ENCODE peak calls at places on chromosome 13, in seven cellular contexts. S is mesendoderm, B is IMR-90, L is H9, M is mesenchymal stem cell, K is neuronal stem cell, H is trophoblast cell. W is an unnamed sample.

GRCh38 chr13:34638897-34639296 is 303.2 kb upstream of the NBEA start:
- DNase-seq in S (no peak), B (no peak), L (no peak), M (no peak), K (no peak), H (no peak), W (no peak)

GRCh38 chr13:36454962-36455361 is 22.7 kb downstream of the CCNA1 start:
- DNase-seq in S (no peak), B (no peak), L (no peak), M (no peak), K (no peak), H (no peak), W (no peak)

GRCh38 chr13:42798118-42798517 is 16.7 kb downstream of the FAM216B start:
- DNase-seq in S (no peak), B (no peak), L (no peak), M (no peak), K (no peak), H (no peak), W (no peak)

GRCh38 chr13:34654682-34655081 is 287.4 kb upstream of the NBEA start:
- DNase-seq in S (no peak), B (no peak), L (no peak), M (no peak), K (no peak), H (no peak), W (no peak)

GRCh38 chr13:20418953-20419352 is 106.7 kb downstream of the CRYL1 start:
- DNase-seq in S (no peak), B (no peak), L (no peak), M (no peak), K (no peak), H (no peak), W (no peak)

GRCh38 chr13:75368167-75368566 is 113.8 kb downstream of the TBC1D4 start:
- DNase-seq in S (no peak), B (peak; percentile 92), L (no peak), M (peak; percentile 46), K (no peak), H (no peak), W (no peak)

GRCh38 chr13:36850790-36851438 is 31.9 kb downstream of the RFXAP start:
- DNase-seq in S (peak; percentile 43), B (no peak), L (peak; percentile 62), M (no peak), K (no peak), H (no peak), W (no peak)

GRCh38 chr13:98537306-98537705 is 39.6 kb downstream of the STK24 start:
- DNase-seq in S (no peak), B (no peak), L (no peak), M (no peak), K (no peak), H (no peak), W (no peak)

GRCh38 chr13:41224113-41225110 is 30.0 kb upstream of the KBTBD7 start:
- DNase-seq in S (no peak), B (peak; percentile 83), L (no peak), M (peak; percentile 57), K (no peak), H (no peak), W (no peak)

GRCh38 chr13:100511422-100511821 is 77.2 kb downstream of the GGACT start:
- DNase-seq in S (no peak), B (no peak), L (no peak), M (no peak), K (no peak), H (no peak), W (no peak)

GRCh38 chr13:114112826-114113322 is 19.5 kb downstream of the RASA3 start:
- DNase-seq in S (peak; percentile 75), B (no peak), L (no peak), M (peak; percentile 70), K (no peak), H (no peak), W (no peak)

GRCh38 chr13:112966776-112967175 is 2.2 kb upstream of the MCF2L start:
- DNase-seq in S (no peak), B (no peak), L (no peak), M (no peak), K (no peak), H (no peak), W (no peak)

GRCh38 chr13:96373597-96373996 is 283.7 kb downstream of the HS6ST3 start:
- DNase-seq in S (no peak), B (no peak), L (no peak), M (no peak), K (no peak), H (no peak), W (no peak)
- H2BK120ac ChIP-seq in S (no peak overlapping the region), B (no peak overlapping the region), L (no peak overlapping the region), M (no peak overlapping the region), K (no peak overlapping the region), H (no peak overlapping the region), W (no peak overlapping the region)

GRCh38 chr13:93080587-93080986 is 146.0 kb upstream of the GPC6 start:
- DNase-seq in S (no peak), B (peak; percentile 10), L (no peak), M (peak; percentile 3), K (no peak), H (no peak), W (no peak)
- H2BK120ac ChIP-seq in S (no peak overlapping the region), B (no peak overlapping the region), L (no peak overlapping the region), M (no peak overlapping the region), K (no peak overlapping the region), H (no peak overlapping the region), W (no peak overlapping the region)

GRCh38 chr13:51698352-51698751 is 105.6 kb downstream of the DHRS12 start:
- DNase-seq in S (no peak), B (no peak), L (no peak), M (no peak), K (no peak), H (no peak), W (no peak)

GRCh38 chr13:51697181-51697580 is 106.8 kb downstream of the DHRS12 start:
- DNase-seq in S (no peak), B (peak; percentile 59), L (no peak), M (peak; percentile 23), K (no peak), H (no peak), W (no peak)

DNA sequence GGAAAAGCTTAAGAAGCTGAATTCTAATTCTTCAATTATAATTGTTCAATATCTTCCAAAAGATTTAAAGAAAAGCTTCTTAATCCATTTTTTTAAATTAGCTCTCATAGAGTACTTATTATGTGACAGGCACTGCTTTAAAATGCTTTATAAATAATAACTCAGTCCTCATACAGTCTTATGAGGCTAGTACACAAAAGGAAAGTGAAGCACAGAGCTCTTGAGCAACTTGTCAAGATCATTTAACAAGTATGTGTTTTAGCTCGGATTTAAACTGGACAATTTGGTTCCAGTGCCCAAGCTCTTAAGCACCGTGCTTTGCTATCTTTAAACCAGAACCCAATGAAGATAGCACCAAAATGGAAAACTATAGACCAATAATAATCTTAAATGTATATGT is 106.1 kb downstream of the DHRS12 start:
- DNase-seq in S (no peak), B (peak; percentile 18), L (no peak), M (peak; percentile 20), K (no peak), H (no peak), W (no peak)
- H2BK120ac ChIP-seq in S (no peak overlapping the region), B (no peak overlapping the region), L (no peak overlapping the region), M (no peak overlapping the region), K (no peak overlapping the region), H (no peak overlapping the region), W (no peak overlapping the region)

GRCh38 chr13:29493796-29494195 is 101.7 kb downstream of the SLC7A1 start:
- DNase-seq in S (no peak), B (no peak), L (no peak), M (no peak), K (no peak), H (no peak), W (no peak)
- H2BK120ac ChIP-seq in S (no peak overlapping the region), B (no peak overlapping the region), L (no peak overlapping the region), M (no peak overlapping the region), K (no peak overlapping the region), H (no peak overlapping the region), W (no peak overlapping the region)

DNA sequence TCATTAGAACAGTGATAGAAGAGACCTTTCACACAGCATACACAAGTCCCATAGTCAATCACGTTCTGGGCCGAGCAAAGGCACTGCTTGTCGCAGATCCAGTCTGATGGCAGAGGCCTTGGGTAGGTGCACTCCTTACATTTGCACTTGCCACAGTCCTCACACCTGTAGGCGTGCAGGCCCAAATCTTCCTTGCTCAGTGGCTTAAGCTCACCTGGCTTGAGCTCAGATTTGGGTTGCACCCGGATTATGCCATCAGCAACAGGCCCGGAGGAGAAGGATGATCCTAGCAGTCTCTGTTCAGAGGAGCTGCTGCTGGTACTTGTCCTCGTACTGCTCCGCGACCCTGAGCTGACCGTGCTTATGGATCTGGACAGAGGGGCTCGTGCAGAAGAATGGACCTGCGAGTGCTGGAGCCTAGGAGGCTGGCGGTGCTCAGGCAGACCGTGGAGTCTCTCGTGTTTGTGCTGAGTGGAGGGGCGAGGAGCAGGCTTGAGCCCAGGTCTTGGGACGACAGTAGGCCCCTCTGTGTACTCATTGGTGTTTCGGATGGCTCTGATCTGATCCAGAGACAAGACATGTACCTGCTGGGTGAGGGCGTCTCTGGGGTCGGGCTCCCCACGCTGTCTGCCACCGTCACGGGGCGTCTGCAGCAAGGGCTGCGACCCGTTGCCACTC is 3.8 kb downstream of the SPRY2 start:
- DNase-seq in S (no peak), B (no peak), L (no peak), M (no peak), K (no peak), H (no peak), W (no peak)
- H2BK120ac ChIP-seq in S (no peak overlapping the region), B (no peak overlapping the region), L (no peak overlapping the region), M (no peak overlapping the region), K (no peak overlapping the region), H (no peak overlapping the region), W (no peak overlapping the region)